ENCODE peak calls at places on chromosomes 11 and 22, in seven cellular contexts. G is H1, J is HCT116, B is K562, A is SK-N-SH, S is GM12878, F is HepG2. O is an unnamed sample.
A peak's percentile ranks its signal among the peaks of the same experiment; 100 is the strongest.

GRCh38 chr11:35174666-35175065 is 35.7 kb downstream of the CD44 start:
- DNase-seq in G (no peak), J (no peak), B (no peak), A (no peak), S (no peak), F (no peak), O (no peak)

GRCh38 chr11:56932572-56933235 is 56.0 kb upstream of the OR5AK2 start:
- DNase-seq in G (no peak), J (peak; percentile 63), B (no peak), A (no peak), S (no peak), F (peak; percentile 3), O (no peak)

GRCh38 chr22:22709719-22710445 is 65.5 kb downstream of the GGTLC2 start:
- DNase-seq in G (no peak), J (no peak), B (peak; percentile 100), A (no peak), S (no peak), F (no peak), O (no peak)

GRCh38 chr11:65539401-65540289 is 14.8 kb downstream of the SCYL1 start:
- DNase-seq in G (no peak), J (peak; percentile 62), B (peak; percentile 44), A (peak; percentile 88), S (no peak), F (no peak), O (peak; percentile 95)

GRCh38 chr22:23682827-23683355 is 7.9 kb upstream of the RGL4 start:
- DNase-seq in G (no peak), J (no peak), B (no peak), A (no peak), S (no peak), F (no peak), O (no peak)

GRCh38 chr11:74696932-74697687 is 34.1 kb downstream of the CHRDL2 start:
- DNase-seq in G (no peak), J (no peak), B (peak; percentile 55), A (no peak), S (no peak), F (peak; percentile 26), O (no peak)

GRCh38 chr11:86790073-86790727 is 10.1 kb upstream of the PRSS23 start:
- DNase-seq in G (no peak), J (no peak), B (no peak), A (no peak), S (no peak), F (no peak), O (no peak)

GRCh38 chr11:66289548-66290331 is 797 bp upstream of the YIF1A start:
- DNase-seq in G (no peak), J (no peak), B (peak; percentile 83), A (no peak), S (peak; percentile 45), F (no peak), O (peak; percentile 89)

GRCh38 chr11:134656861-134657540 is 245.0 kb upstream of the B3GAT1 start:
- DNase-seq in G (no peak), J (no peak), B (no peak), A (no peak), S (no peak), F (no peak), O (peak; percentile 86)

GRCh38 chr22:19823191-19823590 is 31.5 kb downstream of the GNB1L start:
- DNase-seq in G (no peak), J (no peak), B (no peak), A (peak; percentile 27), S (no peak), F (no peak), O (no peak)

GRCh38 chr11:17165247-17165890 is 42.4 kb downstream of the PIK3C2A start:
- DNase-seq in G (no peak), J (no peak), B (no peak), A (no peak), S (no peak), F (no peak), O (no peak)

GRCh38 chr11:17171916-17172315 is 35.9 kb downstream of the PIK3C2A start:
- DNase-seq in G (no peak), J (no peak), B (no peak), A (no peak), S (no peak), F (no peak), O (no peak)

GRCh38 chr11:17173332-17173731 is 34.5 kb downstream of the PIK3C2A start:
- DNase-seq in G (no peak), J (no peak), B (no peak), A (no peak), S (no peak), F (no peak), O (no peak)

GRCh38 chr11:17169876-17170275 is 37.9 kb downstream of the PIK3C2A start:
- DNase-seq in G (no peak), J (no peak), B (no peak), A (no peak), S (no peak), F (no peak), O (no peak)

GRCh38 chr11:17171342-17171741 is 36.4 kb downstream of the PIK3C2A start:
- DNase-seq in G (no peak), J (no peak), B (no peak), A (no peak), S (no peak), F (no peak), O (no peak)
- TF ChIP-seq JUND in G (no peak), J (no peak), B (no peak), A (no peak), S (no peak), F (no peak), O (no peak)

GRCh38 chr11:113504071-113504470 is 28.9 kb upstream of the DRD2 start:
- DNase-seq in G (no peak), J (no peak), B (no peak), A (no peak), S (no peak), F (no peak), O (no peak)

GRCh38 chr11:113505046-113505445 is 29.8 kb upstream of the DRD2 start:
- DNase-seq in G (no peak), J (no peak), B (no peak), A (no peak), S (no peak), F (no peak), O (no peak)

GRCh38 chr11:113505541-113506375 is 30.6 kb upstream of the DRD2 start:
- DNase-seq in G (no peak), J (peak; percentile 22), B (no peak), A (peak; percentile 33), S (no peak), F (peak; percentile 55), O (peak; percentile 23)

GRCh38 chr11:113506461-113506860 is 31.3 kb upstream of the DRD2 start:
- DNase-seq in G (no peak), J (no peak), B (no peak), A (no peak), S (no peak), F (no peak), O (no peak)

GRCh38 chr11:113504586-113504985 is 29.4 kb upstream of the DRD2 start:
- DNase-seq in G (no peak), J (no peak), B (no peak), A (no peak), S (no peak), F (no peak), O (no peak)
- TF ChIP-seq JUND in G (no peak), J (no peak), B (no peak), A (no peak), S (no peak), F (no peak), O (no peak)

DNA sequence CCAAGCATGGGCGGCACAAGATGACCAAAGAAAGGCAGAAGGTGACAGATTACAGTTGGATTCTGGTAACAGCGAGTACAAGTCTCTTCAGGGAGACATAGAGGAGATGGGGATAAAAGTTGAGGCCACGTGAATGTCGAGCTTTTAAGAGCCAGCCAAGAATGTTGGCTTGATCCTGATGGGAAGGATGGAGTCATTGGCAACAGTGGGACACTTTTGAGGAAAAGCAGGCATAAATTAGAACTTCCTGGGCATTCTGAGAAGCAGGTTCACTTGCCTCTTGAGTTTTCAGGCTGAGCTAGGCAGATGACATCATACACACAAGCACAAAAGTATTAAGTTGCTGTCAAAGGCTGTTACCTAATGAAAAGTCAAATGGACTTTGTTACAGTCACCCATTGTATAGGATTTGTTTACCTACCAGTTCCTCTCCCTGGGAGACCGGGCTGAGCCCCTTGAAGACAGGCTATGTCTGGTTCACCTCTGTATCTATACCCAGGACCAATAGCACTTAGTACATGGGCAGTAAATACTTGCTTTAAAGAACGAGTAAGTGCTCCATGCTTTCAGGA is 41.1 kb downstream of the TNRC6B start:
- DNase-seq in G (no peak), J (no peak), B (no peak), A (no peak), S (no peak), F (peak; percentile 78), O (no peak)
- TF ChIP-seq JUND in G (no peak), J (no peak), B (no peak), A (no peak), S (no peak), F (no peak), O (no peak)

DNA sequence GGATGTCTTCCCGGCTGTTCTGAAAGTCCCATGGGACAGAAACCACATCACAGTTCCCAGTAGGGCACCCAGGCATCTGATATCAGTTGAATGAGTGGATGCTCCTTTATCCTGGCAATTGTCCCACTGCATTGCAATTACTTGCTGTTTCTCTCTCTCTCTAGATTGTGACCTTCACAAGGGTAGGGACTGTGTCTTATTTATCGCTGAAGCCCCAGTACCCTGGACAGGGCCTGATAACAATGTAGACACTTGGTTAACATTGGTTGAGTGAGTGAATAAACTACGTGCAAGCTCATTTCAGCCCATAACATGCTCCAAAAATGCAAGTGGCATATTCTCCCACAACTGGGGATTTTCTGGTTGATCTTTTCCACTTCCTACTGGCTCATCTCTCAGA is 193.7 kb upstream of the NARS2 start:
- DNase-seq in G (no peak), J (no peak), B (no peak), A (no peak), S (no peak), F (no peak), O (no peak)
- TF ChIP-seq JUND in G (no peak), J (no peak), B (no peak), A (no peak), S (no peak), F (no peak), O (no peak)

GRCh38 chr22:45225732-45226560 is 14.7 kb downstream of the KIAA0930 start:
- DNase-seq in G (no peak), J (no peak), B (no peak), A (no peak), S (no peak), F (peak; percentile 25), O (no peak)

GRCh38 chr22:45224988-45225731 is 15.5 kb downstream of the KIAA0930 start:
- DNase-seq in G (no peak), J (no peak), B (no peak), A (no peak), S (no peak), F (no peak), O (no peak)

GRCh38 chr22:45228401-45228754 is 12.3 kb downstream of the KIAA0930 start:
- DNase-seq in G (no peak), J (no peak), B (no peak), A (no peak), S (no peak), F (no peak), O (no peak)

GRCh38 chr22:45227645-45228400 is 12.9 kb downstream of the KIAA0930 start:
- DNase-seq in G (no peak), J (no peak), B (no peak), A (no peak), S (no peak), F (no peak), O (no peak)

GRCh38 chr22:45226681-45227186 is 14.0 kb downstream of the KIAA0930 start:
- DNase-seq in G (no peak), J (no peak), B (no peak), A (no peak), S (no peak), F (no peak), O (no peak)
- TF ChIP-seq JUND in G (no peak), J (no peak), B (no peak), A (no peak), S (no peak), F (no peak), O (no peak)

GRCh38 chr11:119991022-119991404 is 146.9 kb downstream of the TRIM29 start:
- DNase-seq in G (no peak), J (no peak), B (no peak), A (no peak), S (no peak), F (no peak), O (no peak)
- TF ChIP-seq JUND in G (no peak), J (no peak), B (no peak), A (no peak), S (no peak), F (no peak), O (no peak)

O was measured in T47D.